ENCODE peak calls at places on chromosomes 4 and X, in six cellular contexts. H is HT1080; J is activated CD4-positive, alpha-beta T cell treated with anti-CD3 and anti-CD28 coated beads, Interleukin-2, amount 50 U/mL, for 24 hours; O is tibial nerve; F is hepatocyte; X is retina. G is an unnamed sample.

GRCh38 chrX:68432648-68433047 is 647 bp downstream of the OPHN1 start:
- DNase-seq in H (peak), X (no peak), J (no peak), F (peak), O (no peak), G (no peak)

GRCh38 chr4:151184523-151185458 is 85.4 kb downstream of the RPS3A start:
- DNase-seq in O (no peak), X (no peak), H (peak), F (peak), J (no peak), G (no peak)

GRCh38 chrX:120763269-120763668 is 112.4 kb downstream of the CT47B1 start:
- DNase-seq in O (no peak), H (no peak), X (no peak), F (no peak), J (no peak), G (no peak)

GRCh38 chrX:129748265-129748664 is 9.5 kb downstream of the XPNPEP2 start:
- DNase-seq in X (no peak), F (no peak), O (peak), H (no peak), J (no peak), G (no peak)

GRCh38 chr4:118823471-118823870 is 12.5 kb downstream of the SEC24D start:
- DNase-seq in F (no peak), X (no peak), O (no peak), J (no peak), H (no peak), G (no peak)

GRCh38 chrX:74179071-74179470 is 124.9 kb upstream of the ZCCHC13 start:
- DNase-seq in X (no peak), F (no peak), J (no peak), H (no peak), O (no peak), G (no peak)

GRCh38 chr4:127888559-127888958 is 7.9 kb downstream of the PLK4 start:
- DNase-seq in H (no peak), O (no peak), X (no peak), F (no peak), J (no peak), G (no peak)

GRCh38 chr4:73589261-73589847 is 30.9 kb downstream of the RASSF6 start:
- DNase-seq in F (peak), H (peak), J (no peak), O (no peak), X (no peak), G (no peak)

GRCh38 chr4:173498771-173499170 is 31.3 kb downstream of the HAND2 start:
- DNase-seq in X (no peak), J (no peak), H (no peak), O (no peak), F (no peak), G (no peak)

GRCh38 chr4:107009196-107009595 is 26.9 kb downstream of the DKK2 start:
- DNase-seq in H (no peak), F (no peak), O (no peak), X (no peak), J (no peak), G (no peak)

GRCh38 chr4:177660223-177660622 is 218.0 kb upstream of the AGA start:
- DNase-seq in F (no peak), H (no peak), O (no peak), J (no peak), X (no peak), G (no peak)

GRCh38 chrX:155094468-155095061 is 23.3 kb downstream of the BRCC3 start:
- DNase-seq in H (peak), J (no peak), O (no peak), F (peak), X (peak), G (no peak)

GRCh38 chrX:9988762-9989161 is 21.6 kb downstream of the CLDN34 start:
- DNase-seq in O (no peak), H (no peak), X (no peak), J (no peak), F (no peak), G (no peak)

GRCh38 chrX:46758163-46758955 is 559 bp downstream of the SLC9A7 start:
- DNase-seq in H (peak), X (peak), O (no peak), J (peak), F (peak), G (no peak)

GRCh38 chrX:132433001-132433400 is 55.8 kb downstream of the MBNL3 start:
- DNase-seq in F (no peak), X (no peak), J (no peak), O (no peak), H (no peak), G (no peak)

G was measured in effector CD8-positive, alpha-beta T cell.